ENCODE peak calls at places on chromosomes 5 and 9, in eight cellular contexts. H, A, R, J, G, Y, M and P are unnamed samples.

GRCh38 chr9:83423815-83424707 is 114.1 kb downstream of the FRMD3 start:
- DNase-seq in Y (no peak), R (no peak), H (no peak), J (no peak), M (no peak), A (no peak), G (no peak), P (no peak)

GRCh38 chr9:21030389-21031035 is 928 bp downstream of the HACD4 start:
- DNase-seq in J (peak; percentile 52), Y (no peak), G (no peak), H (peak; percentile 12), A (peak; percentile 12), M (no peak), R (no peak), P (peak; percentile 12)

GRCh38 chr5:87393331-87393730 is 19.4 kb downstream of the CCNH start:
- DNase-seq in R (no peak), G (peak; percentile 58), M (no peak), A (peak; percentile 87), J (peak; percentile 80), H (peak; percentile 22), Y (no peak), P (peak; percentile 85)

GRCh38 chr5:171907731-171908343 is 98.6 kb downstream of the FBXW11 start:
- DNase-seq in R (peak; percentile 68), M (no peak), Y (peak; percentile 51), H (peak; percentile 64), J (peak; percentile 73), G (peak; percentile 43), A (peak; percentile 72), P (peak; percentile 82)

GRCh38 chr9:68711281-68711680 is 6.2 kb downstream of the PIP5K1B start:
- DNase-seq in J (no peak), H (no peak), R (no peak), M (no peak), Y (no peak), A (no peak), G (no peak), P (no peak)

GRCh38 chr9:108972626-108973209 is 38.5 kb downstream of the ABITRAM start:
- DNase-seq in A (peak; percentile 31), J (peak; percentile 58), M (no peak), G (peak; percentile 4), H (no peak), Y (no peak), R (no peak), P (peak; percentile 29)

GRCh38 chr5:81097733-81098132 is 135.4 kb upstream of the CKMT2 start:
- DNase-seq in H (no peak), J (peak; percentile 1), A (peak; percentile 67), R (no peak), Y (no peak), M (no peak), G (peak; percentile 24), P (no peak)

GRCh38 chr9:38294130-38294529 is 98.4 kb upstream of the ALDH1B1 start:
- DNase-seq in J (no peak), H (no peak), A (no peak), Y (no peak), M (no peak), R (no peak), G (no peak), P (peak; percentile 24)

GRCh38 chr9:93941493-93941892 is 13.7 kb downstream of the BARX1 start:
- DNase-seq in M (no peak), G (no peak), J (no peak), Y (no peak), R (no peak), A (no peak), H (no peak), P (no peak)

GRCh38 chr5:51389582-51390463 is 6.6 kb downstream of the ISL1 start:
- DNase-seq in H (no peak), Y (no peak), J (no peak), M (no peak), R (no peak), A (no peak), G (no peak), P (no peak)

GRCh38 chr5:56656816-56657740 is 158.3 kb upstream of the MAP3K1 start:
- DNase-seq in M (no peak), A (peak; percentile 35), R (no peak), H (no peak), G (no peak), Y (no peak), J (peak; percentile 51), P (no peak)

GRCh38 chr9:85700330-85700729 is 41.4 kb downstream of the AGTPBP1 start:
- DNase-seq in Y (no peak), M (no peak), R (peak; percentile 35), G (no peak), H (no peak), A (no peak), J (no peak), P (no peak)

GRCh38 chr9:2228132-2228531 is 213.0 kb downstream of the SMARCA2 start:
- DNase-seq in H (peak; percentile 24), Y (no peak), A (no peak), J (peak; percentile 23), R (peak; percentile 73), G (no peak), M (peak; percentile 54), P (no peak)

GRCh38 chr5:60492958-60493357 is 207.0 kb downstream of the DEPDC1B start:
- DNase-seq in A (peak; percentile 17), R (no peak), M (no peak), H (peak; percentile 88), J (peak; percentile 57), Y (no peak), G (no peak), P (peak; percentile 48)

GRCh38 chr5:132227485-132228240 is at the start of gene P4HA2:
- DNase-seq in G (no peak), Y (peak; percentile 78), M (peak; percentile 91), J (peak; percentile 67), A (peak; percentile 65), R (no peak), H (peak; percentile 68), P (peak; percentile 70)

GRCh38 chr9:87520172-87520683 is 22.6 kb downstream of the DAPK1 start:
- DNase-seq in H (no peak), M (no peak), G (no peak), J (no peak), Y (no peak), A (no peak), R (peak; percentile 55), P (no peak)

GRCh38 chr5:87354496-87354895 is 58.2 kb downstream of the CCNH start:
- DNase-seq in G (no peak), A (no peak), M (no peak), J (no peak), R (no peak), Y (no peak), H (no peak), P (no peak)

GRCh38 chr5:79540939-79541338 is 27.0 kb upstream of the HOMER1 start:
- DNase-seq in Y (no peak), J (no peak), H (no peak), G (no peak), R (no peak), A (no peak), M (no peak), P (no peak)

GRCh38 chr5:79536193-79536906 is 22.4 kb upstream of the HOMER1 start:
- DNase-seq in J (no peak), A (no peak), G (no peak), R (no peak), H (no peak), Y (no peak), M (no peak), P (no peak)

GRCh38 chr5:79535477-79536192 is 21.7 kb upstream of the HOMER1 start:
- DNase-seq in J (peak; percentile 10), H (no peak), R (no peak), Y (no peak), G (no peak), M (no peak), A (peak; percentile 5), P (no peak)
- TF ChIP-seq CTCF in J (peak; percentile 14), H (no peak), R (peak; percentile 43), Y (peak; percentile 12), G (peak; percentile 16), M (peak; percentile 13), A (peak; percentile 38), P (no peak)

GRCh38 chr5:151733727-151734408 is 24.6 kb downstream of the ATOX1 start:
- DNase-seq in G (no peak), A (peak; percentile 41), H (no peak), R (no peak), J (peak; percentile 86), M (no peak), Y (no peak), P (peak; percentile 72)

GRCh38 chr5:151730381-151730780 is 28.1 kb downstream of the ATOX1 start:
- DNase-seq in J (no peak), H (no peak), Y (no peak), R (no peak), M (no peak), A (no peak), G (no peak), P (no peak)
- H3K4me3 ChIP-seq in J (no peak overlapping the region), H (no peak overlapping the region), Y (no peak overlapping the region), R (no peak overlapping the region), M (no peak overlapping the region), A (no peak overlapping the region), G (no peak overlapping the region), P (no peak overlapping the region)

GRCh38 chr5:55226027-55226933 is 835 bp downstream of the MCIDAS start:
- DNase-seq in J (peak; percentile 45), R (peak; percentile 74), M (no peak), G (no peak), A (peak; percentile 16), H (peak; percentile 89), Y (no peak), P (peak; percentile 25)
- TF ChIP-seq CTCF in J (peak; percentile 50), R (peak; percentile 80), M (peak; percentile 25), G (peak; percentile 56), A (peak; percentile 37), H (peak; percentile 68), Y (no peak), P (peak; percentile 50)

GRCh38 chr9:137303031-137303892 is 1.2 kb upstream of the NRARP start:
- DNase-seq in H (no peak), G (no peak), Y (no peak), A (no peak), M (peak; percentile 49), R (no peak), J (no peak), P (no peak)

GRCh38 chr9:137304383-137305059 is 2.5 kb upstream of the NRARP start:
- DNase-seq in Y (no peak), A (no peak), M (peak; percentile 51), G (no peak), H (no peak), R (no peak), J (no peak), P (no peak)

GRCh38 chr9:137302176-137303030 is at the start of gene NRARP:
- DNase-seq in G (no peak), M (peak; percentile 86), A (peak; percentile 64), J (peak; percentile 54), H (peak; percentile 89), Y (peak; percentile 79), R (peak; percentile 91), P (peak; percentile 54)

GRCh38 chr9:137305060-137305787 is 3.2 kb upstream of the NRARP start:
- DNase-seq in A (no peak), Y (peak; percentile 58), R (peak; percentile 51), H (peak; percentile 70), M (peak; percentile 74), J (peak; percentile 52), G (no peak), P (no peak)

DNA sequence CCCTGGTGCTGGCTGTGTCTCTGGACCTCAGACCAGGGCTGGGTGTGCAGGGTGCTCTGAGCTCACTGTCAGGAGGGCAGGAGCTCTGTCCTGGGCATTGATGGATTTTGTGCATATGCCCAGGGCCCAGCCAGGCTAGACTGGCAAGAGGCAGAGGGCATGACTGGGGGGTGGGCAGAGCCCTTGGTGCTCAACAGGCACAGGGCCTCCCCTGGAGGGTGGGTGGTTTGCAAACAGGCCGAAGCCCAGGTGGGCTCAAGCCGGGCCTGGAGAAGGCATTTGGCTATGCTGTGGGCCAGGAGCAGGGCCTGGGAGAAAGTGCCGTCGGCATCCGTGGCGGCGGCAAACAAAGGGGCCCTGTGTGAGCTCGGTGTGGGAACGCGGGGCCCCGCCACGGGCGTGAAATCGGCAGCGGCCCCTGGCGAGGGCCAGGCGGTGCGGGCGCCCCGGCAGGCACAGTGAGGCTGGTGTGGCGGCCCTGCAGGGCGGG is 1.9 kb upstream of the NRARP start:
- DNase-seq in J (no peak), M (peak; percentile 48), R (no peak), Y (no peak), H (no peak), A (no peak), G (no peak), P (no peak)
- H3K4me3 ChIP-seq in J (no peak overlapping the region), M (no peak overlapping the region), R (no peak overlapping the region), Y (no peak overlapping the region), H (no peak overlapping the region), A (no peak overlapping the region), G (no peak overlapping the region), P (no peak overlapping the region)